ENCODE peak calls at places on chromosomes 7 and 10, in nine cellular contexts. Q is transverse colon, Z is A549, C is HepG2, O is adrenal gland, L is uterus, U is HCT116, V is breast epithelium, K is stomach. R is an unnamed sample.

GRCh38 chr10:79034271-79034876 is 34.4 kb upstream of the ZMIZ1 start:
- DNase-seq in L (peak), U (no peak), Q (no peak), Z (no peak), K (no peak), O (peak), V (no peak), C (no peak), R (no peak)

GRCh38 chr7:29921404-29922010 is 68.1 kb downstream of the SCRN1 start:
- DNase-seq in C (peak), K (peak), O (peak), Q (peak), Z (peak), L (no peak), U (peak), V (no peak), R (peak)

GRCh38 chr10:6567894-6568293 is 12.2 kb downstream of the PRKCQ start:
- DNase-seq in Z (no peak), Q (no peak), O (no peak), U (no peak), L (no peak), C (no peak), V (no peak), K (no peak), R (no peak)

GRCh38 chr7:44767912-44768662 is 19.4 kb downstream of the ZMIZ2 start:
- DNase-seq in Z (no peak), O (no peak), Q (peak), L (peak), C (no peak), V (peak), K (peak), U (no peak), R (peak)

GRCh38 chr10:128457136-128457535 is 330.9 kb upstream of the MKI67 start:
- DNase-seq in K (no peak), L (no peak), U (no peak), Q (no peak), Z (no peak), O (no peak), C (no peak), V (no peak), R (no peak)

GRCh38 chr7:11760372-11760771 is 71.6 kb downstream of the THSD7A start:
- DNase-seq in C (no peak), U (no peak), O (no peak), V (no peak), K (no peak), Q (no peak), L (no peak), Z (peak), R (no peak)

GRCh38 chr7:91288208-91288824 is 24.1 kb downstream of the FZD1 start:
- DNase-seq in Z (peak), Q (peak), O (peak), C (peak), V (no peak), K (peak), U (peak), L (no peak), R (peak)

GRCh38 chr7:116025098-116025809 is 5.3 kb downstream of the TFEC start:
- DNase-seq in U (no peak), Q (no peak), C (no peak), Z (no peak), V (no peak), L (no peak), K (no peak), O (no peak), R (no peak)

GRCh38 chr10:14016011-14016536 is 314.6 kb downstream of the FRMD4A start:
- DNase-seq in L (no peak), O (peak), K (no peak), C (no peak), Z (no peak), U (no peak), V (no peak), Q (peak), R (no peak)

GRCh38 chr7:88243345-88243909 is 23.6 kb upstream of the SRI start:
- DNase-seq in O (peak), Q (no peak), U (peak), Z (peak), V (no peak), L (no peak), C (peak), K (no peak), R (peak)

GRCh38 chr7:4241791-4242190 is 440.3 kb upstream of the FOXK1 start:
- DNase-seq in K (no peak), C (no peak), L (no peak), Q (no peak), O (no peak), U (peak), V (no peak), Z (peak), R (no peak)

GRCh38 chr10:126252884-126253612 is 135.2 kb downstream of the ADAM12 start:
- DNase-seq in Q (no peak), V (peak), L (peak), O (peak), C (no peak), Z (peak), K (no peak), U (no peak), R (no peak)

GRCh38 chr10:120022357-120022756 is 129.8 kb downstream of the SEC23IP start:
- DNase-seq in L (no peak), Z (no peak), U (no peak), Q (no peak), O (no peak), C (no peak), K (no peak), V (no peak), R (no peak)

GRCh38 chr7:28806841-28807240 is 151.3 kb downstream of the TRIL start:
- DNase-seq in O (no peak), K (no peak), Z (no peak), C (no peak), Q (no peak), L (no peak), V (no peak), U (no peak), R (no peak)

GRCh38 chr7:157528785-157529341 is 192.1 kb downstream of the DNAJB6 start:
- DNase-seq in O (no peak), U (no peak), Z (no peak), K (peak), L (no peak), Q (no peak), V (peak), C (no peak), R (no peak)

GRCh38 chr10:128026620-128027281 is 99.5 kb downstream of the MKI67 start:
- DNase-seq in V (no peak), K (no peak), U (no peak), C (no peak), Q (no peak), Z (no peak), O (no peak), L (no peak), R (no peak)

GRCh38 chr10:50594012-50594411 is 29.7 kb downstream of the SGMS1 start:
- DNase-seq in K (no peak), Q (no peak), L (no peak), Z (peak), C (no peak), V (no peak), U (no peak), O (peak), R (peak)

GRCh38 chr10:100346351-100346764 is 675 bp upstream of the SCD start:
- DNase-seq in Z (peak), O (peak), Q (peak), K (peak), C (peak), V (no peak), U (peak), L (peak), R (peak)

GRCh38 chr7:17523813-17524741 is 225.6 kb downstream of the AHR start:
- DNase-seq in C (peak), V (peak), Z (peak), O (peak), K (peak), U (no peak), L (no peak), Q (peak), R (no peak)

GRCh38 chr7:82615527-82615926 is 171.9 kb upstream of the CACNA2D1 start:
- DNase-seq in U (no peak), V (no peak), C (no peak), K (no peak), Z (no peak), O (peak), Q (no peak), L (no peak), R (no peak)

GRCh38 chr7:107276220-107276827 is 107.5 kb downstream of the HBP1 start:
- DNase-seq in Z (no peak), O (no peak), V (no peak), L (no peak), C (no peak), Q (no peak), K (no peak), U (no peak), R (no peak)

GRCh38 chr10:110495731-110496552 is 1.8 kb upstream of the DUSP5 start:
- DNase-seq in L (peak), Q (peak), O (peak), V (peak), K (peak), C (no peak), Z (peak), U (no peak), R (peak)
- TF ChIP-seq POLR2A in L (no peak), Q (no peak), O (no peak), V (no peak), K (no peak), C (no peak), Z (peak), U (peak), R (no peak)

DNA sequence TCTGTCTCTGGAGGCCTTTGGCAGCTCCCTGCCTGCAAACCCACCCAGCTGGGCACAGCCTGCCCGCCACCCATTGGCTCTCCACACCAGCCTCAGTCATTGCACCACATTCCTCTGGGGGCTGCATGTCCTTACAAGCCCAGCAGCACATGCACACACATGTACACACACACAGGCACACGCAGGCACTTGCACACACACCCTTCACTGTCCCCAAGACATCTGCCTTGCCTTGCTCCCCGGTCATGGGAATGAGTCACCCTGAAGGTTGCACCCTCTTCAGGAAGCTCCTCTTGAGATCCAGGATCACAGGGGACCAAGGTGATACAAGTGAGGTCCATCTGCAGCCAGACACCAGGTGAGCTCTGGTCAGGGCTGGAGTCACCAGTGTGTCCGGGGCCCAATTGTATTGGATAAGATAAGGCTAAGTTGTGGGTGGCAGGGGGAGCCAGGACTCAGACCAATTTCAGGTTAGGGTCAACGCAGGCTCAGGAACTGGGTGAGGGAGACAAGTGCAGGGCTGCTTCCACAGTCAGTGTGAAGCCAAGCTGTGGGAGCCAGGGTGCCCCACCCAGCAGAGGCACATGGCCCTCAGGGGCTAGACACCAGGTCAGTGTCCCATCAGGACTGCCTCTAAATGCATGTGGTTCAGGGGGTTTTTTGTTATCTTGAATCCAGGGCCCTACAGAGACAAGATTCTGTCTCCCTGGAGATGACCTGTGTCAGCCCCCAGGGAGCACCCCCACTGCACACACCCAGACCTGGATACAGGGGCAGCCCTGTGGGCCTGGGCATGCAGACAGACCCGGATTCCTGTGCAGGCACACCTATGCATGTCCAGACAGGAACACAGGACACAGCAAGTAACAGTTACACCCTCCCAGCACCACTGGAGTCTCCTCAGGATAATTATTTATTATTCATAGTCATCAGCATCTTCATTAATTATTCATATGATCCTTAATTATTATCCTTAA is 33.8 kb downstream of the KCNH2 start:
- DNase-seq in V (peak), Z (no peak), C (no peak), L (no peak), U (no peak), K (no peak), Q (no peak), O (peak), R (peak)
- TF ChIP-seq POLR2A in V (no peak), Z (no peak), C (no peak), L (no peak), U (no peak), K (no peak), Q (no peak), O (no peak), R (peak)

GRCh38 chr10:35195361-35196306 is 69.0 kb downstream of the CREM start:
- DNase-seq in O (peak), K (peak), U (peak), Q (peak), L (peak), V (peak), Z (peak), C (peak), R (peak)
- TF ChIP-seq POLR2A in O (peak), K (no peak), U (no peak), Q (peak), L (peak), V (peak), Z (no peak), C (no peak), R (peak)

DNA sequence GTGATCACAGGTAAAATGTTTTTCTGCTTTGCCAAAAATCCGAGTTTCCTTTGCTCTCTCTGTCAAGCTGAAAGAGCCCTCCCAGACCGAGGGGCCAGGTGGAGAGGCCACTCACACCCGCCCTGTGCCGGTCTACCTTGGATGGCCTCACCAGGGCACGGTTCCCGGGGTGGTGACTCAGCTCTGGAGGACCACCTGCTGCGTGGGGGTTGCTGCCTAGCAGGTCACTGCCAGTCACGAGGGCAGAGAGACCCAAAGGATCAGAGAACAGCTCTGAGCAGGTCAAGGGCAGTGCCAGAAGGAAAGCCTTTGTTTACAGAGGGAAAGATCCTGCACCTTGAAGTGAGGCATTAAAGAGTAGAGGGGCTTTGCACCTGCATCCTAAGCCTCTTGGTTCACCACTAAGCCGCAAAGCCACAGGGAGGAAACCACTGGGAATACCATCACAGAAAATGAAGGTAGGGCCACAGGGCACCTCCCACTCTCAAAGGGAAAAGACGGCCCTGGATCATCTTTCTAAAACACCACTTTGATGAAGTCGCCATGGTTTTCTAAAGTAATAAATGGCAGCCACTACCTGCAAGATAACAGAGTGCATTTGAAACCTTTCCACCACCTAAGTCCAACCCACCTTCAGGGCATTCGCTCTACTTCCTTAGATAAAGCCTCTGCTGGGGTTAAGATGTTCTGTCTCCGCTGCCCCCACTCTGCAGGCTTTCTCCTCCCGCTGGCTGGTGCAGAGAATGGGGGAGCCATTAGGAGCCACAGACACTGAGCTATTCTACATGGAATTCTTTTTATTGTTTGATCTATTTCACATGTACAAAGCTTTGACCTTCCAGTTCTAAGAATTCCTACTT is 160.4 kb upstream of the KLF14 start:
- DNase-seq in O (peak), K (peak), V (peak), Q (no peak), U (peak), L (peak), C (peak), Z (peak), R (no peak)
- TF ChIP-seq POLR2A in O (no peak), K (no peak), V (no peak), Q (no peak), U (peak), L (no peak), C (no peak), Z (no peak), R (no peak)

R was measured in erythroblast.